ENCODE peak calls at places on chromosomes 2 and 18, in nine cellular contexts. S is pancreas, K is psoas muscle, Z is fibroblast of pulmonary artery, I is tibial nerve, G is GM23338, C is fibroblast of lung, M is cardiac fibroblast, Q is HFFc6. E is an unnamed sample.

GRCh38 chr2:96751800-96752199 is 8.9 kb upstream of the CNNM4 start:
- DNase-seq in S (no peak), K (no peak), Z (no peak), I (no peak), G (no peak), C (no peak), M (no peak), Q (no peak), E (no peak)

GRCh38 chr2:71601136-71602114 is 148.1 kb downstream of the DYSF start:
- DNase-seq in S (no peak), K (peak; percentile 6), Z (no peak), I (no peak), G (no peak), C (no peak), M (no peak), Q (no peak), E (no peak)

GRCh38 chr2:194927489-194927888 is 729.5 kb upstream of the SLC39A10 start:
- DNase-seq in S (no peak), K (no peak), Z (no peak), I (no peak), G (peak; percentile 25), C (no peak), M (no peak), Q (no peak), E (no peak)

GRCh38 chr2:2326053-2326452 is 5.0 kb downstream of the MYT1L start:
- DNase-seq in S (no peak), K (no peak), Z (no peak), I (no peak), G (no peak), C (no peak), M (no peak), Q (no peak), E (no peak)

GRCh38 chr2:62343636-62344349 is 147.9 kb downstream of the B3GNT2 start:
- DNase-seq in S (no peak), K (no peak), Z (no peak), I (no peak), G (no peak), C (no peak), M (no peak), Q (no peak), E (no peak)

GRCh38 chr2:201452856-201453643 is 1.5 kb downstream of the STRADB start:
- DNase-seq in S (no peak), K (no peak), Z (no peak), I (no peak), G (no peak), C (no peak), M (no peak), Q (no peak), E (no peak)

GRCh38 chr2:96869281-96869823 is 528 bp downstream of the SEMA4C start:
- DNase-seq in S (peak; percentile 87), K (peak; percentile 82), Z (peak; percentile 86), I (peak; percentile 74), G (peak; percentile 67), C (peak; percentile 83), M (peak; percentile 91), Q (peak; percentile 43), E (no peak)

GRCh38 chr2:68650645-68651044 is 7.3 kb downstream of the PROKR1 start:
- DNase-seq in S (no peak), K (no peak), Z (no peak), I (no peak), G (no peak), C (no peak), M (no peak), Q (no peak), E (no peak)

GRCh38 chr2:26477126-26477910 is 606 bp downstream of the OTOF start:
- DNase-seq in S (no peak), K (no peak), Z (no peak), I (no peak), G (peak; percentile 29), C (no peak), M (no peak), Q (no peak), E (no peak)

GRCh38 chr2:40049782-40050181 is 270.7 kb upstream of the THUMPD2 start:
- DNase-seq in S (no peak), K (no peak), Z (no peak), I (no peak), G (no peak), C (no peak), M (no peak), Q (no peak), E (no peak)
- TF ChIP-seq CTCF in S (no peak), K (no peak), Z (no peak), I (no peak), G (no peak), C (no peak), M (no peak), Q (no peak), E (no peak)

GRCh38 chr2:108184421-108184820 is 55.3 kb upstream of the SULT1C3 start:
- DNase-seq in S (no peak), K (no peak), Z (peak; percentile 21), I (no peak), G (peak; percentile 56), C (peak; percentile 9), M (peak; percentile 11), Q (peak; percentile 24), E (no peak)
- TF ChIP-seq CTCF in S (no peak), K (no peak), Z (peak; percentile 45), I (no peak), G (peak; percentile 65), C (peak; percentile 34), M (peak; percentile 46), Q (peak; percentile 67), E (peak; percentile 56)

GRCh38 chr2:101741775-101742520 is 44.4 kb downstream of the MAP4K4 start:
- DNase-seq in S (no peak), K (no peak), Z (no peak), I (no peak), G (peak; percentile 85), C (peak; percentile 24), M (no peak), Q (no peak), E (no peak)
- TF ChIP-seq CTCF in S (no peak), K (no peak), Z (no peak), I (no peak), G (peak; percentile 11), C (no peak), M (no peak), Q (no peak), E (no peak)

GRCh38 chr18:80070825-80071224 is 36.6 kb downstream of the RBFA start:
- DNase-seq in S (no peak), K (no peak), Z (no peak), I (no peak), G (peak; percentile 26), C (no peak), M (no peak), Q (no peak), E (no peak)
- TF ChIP-seq CTCF in S (no peak), K (no peak), Z (no peak), I (no peak), G (no peak), C (no peak), M (no peak), Q (no peak), E (no peak)

GRCh38 chr2:36476411-36476810 is 120.8 kb downstream of the CRIM1 start:
- DNase-seq in S (no peak), K (no peak), Z (no peak), I (no peak), G (no peak), C (no peak), M (no peak), Q (no peak), E (no peak)
- TF ChIP-seq CTCF in S (no peak), K (no peak), Z (no peak), I (no peak), G (no peak), C (no peak), M (no peak), Q (no peak), E (no peak)

GRCh38 chr2:135797497-135798274 is 39.3 kb downstream of the LCT start:
- DNase-seq in S (peak; percentile 77), K (peak; percentile 71), Z (peak; percentile 84), I (peak; percentile 64), G (peak; percentile 91), C (peak; percentile 72), M (peak; percentile 85), Q (peak; percentile 77), E (peak; percentile 88)

GRCh38 chr2:135798762-135799161 is 38.2 kb downstream of the LCT start:
- DNase-seq in S (no peak), K (no peak), Z (peak; percentile 17), I (no peak), G (peak; percentile 35), C (no peak), M (no peak), Q (peak; percentile 16), E (no peak)

GRCh38 chr2:135800513-135801460 is 36.2 kb downstream of the LCT start:
- DNase-seq in S (no peak), K (no peak), Z (no peak), I (no peak), G (no peak), C (no peak), M (no peak), Q (no peak), E (no peak)

GRCh38 chr2:135798275-135798705 is 38.7 kb downstream of the LCT start:
- DNase-seq in S (no peak), K (no peak), Z (no peak), I (no peak), G (no peak), C (no peak), M (no peak), Q (no peak), E (no peak)

GRCh38 chr2:135799738-135800137 is 37.2 kb downstream of the LCT start:
- DNase-seq in S (no peak), K (no peak), Z (no peak), I (no peak), G (peak; percentile 25), C (no peak), M (no peak), Q (no peak), E (no peak)
- TF ChIP-seq CTCF in S (no peak), K (no peak), Z (no peak), I (no peak), G (peak; percentile 11), C (no peak), M (peak; percentile 0), Q (no peak), E (peak; percentile 23)